ENCODE peak calls at places on chromosomes 13 and 19, in five cellular contexts. One of them, this sample, is unnamed. For H3K4me1 and H3K9me3, the result is how much of the 10 kb centered on the place peaks cover.

GRCh38 chr13:107067381-107067780 is 499.4 kb upstream of the ARGLU1 start:
- DNase-seq in esophagus muscularis mucosa: no peak
- DNase-seq in ascending aorta: no peak
- DNase-seq in RWPE2: no peak
- DNase-seq in left ventricle myocardium inferior: no peak
- DNase-seq in this sample: no peak

GRCh38 chr19:44050740-44051653 is 839 bp upstream of the ZNF223 start:
- DNase-seq in esophagus muscularis mucosa: no peak
- DNase-seq in ascending aorta: no peak
- DNase-seq in RWPE2: no peak
- DNase-seq in left ventricle myocardium inferior: no peak
- DNase-seq in this sample: no peak

GRCh38 chr13:112809332-112810310 is 119.8 kb downstream of the ATP11A start:
- DNase-seq in esophagus muscularis mucosa: no peak
- DNase-seq in ascending aorta: no peak
- DNase-seq in RWPE2: no peak
- DNase-seq in left ventricle myocardium inferior: no peak
- DNase-seq in this sample: peak

GRCh38 chr19:40223135-40223822 is 3.2 kb downstream of the CCNP start:
- DNase-seq in esophagus muscularis mucosa: no peak
- DNase-seq in ascending aorta: no peak
- DNase-seq in RWPE2: peak
- DNase-seq in left ventricle myocardium inferior: no peak
- DNase-seq in this sample: no peak

GRCh38 chr19:28948531-28948930 is 264.4 kb downstream of the UQCRFS1 start:
- DNase-seq in esophagus muscularis mucosa: no peak
- DNase-seq in ascending aorta: no peak
- DNase-seq in RWPE2: no peak
- DNase-seq in left ventricle myocardium inferior: no peak
- DNase-seq in this sample: no peak

GRCh38 chr19:17285415-17286135 is 3.9 kb downstream of the ANKLE1 start:
- DNase-seq in esophagus muscularis mucosa: no peak
- DNase-seq in ascending aorta: no peak
- DNase-seq in RWPE2: no peak
- DNase-seq in left ventricle myocardium inferior: no peak
- DNase-seq in this sample: no peak

GRCh38 chr13:113552786-113553540 is 31.6 kb upstream of the TFDP1 start:
- DNase-seq in esophagus muscularis mucosa: peak
- DNase-seq in ascending aorta: no peak
- DNase-seq in RWPE2: no peak
- DNase-seq in left ventricle myocardium inferior: no peak
- DNase-seq in this sample: peak

GRCh38 chr19:33263325-33264023 is 37.8 kb upstream of the SLC7A10 start:
- DNase-seq in esophagus muscularis mucosa: no peak
- DNase-seq in ascending aorta: no peak
- DNase-seq in RWPE2: no peak
- DNase-seq in left ventricle myocardium inferior: no peak
- DNase-seq in this sample: no peak

GRCh38 chr13:34561033-34561432 is 381.0 kb upstream of the NBEA start:
- DNase-seq in esophagus muscularis mucosa: no peak
- DNase-seq in ascending aorta: no peak
- DNase-seq in RWPE2: no peak
- DNase-seq in left ventricle myocardium inferior: no peak
- DNase-seq in this sample: no peak

GRCh38 chr19:49271080-49271753 is 53.8 kb downstream of the SLC6A16 start:
- DNase-seq in esophagus muscularis mucosa: no peak
- DNase-seq in ascending aorta: no peak
- DNase-seq in RWPE2: no peak
- DNase-seq in left ventricle myocardium inferior: no peak
- DNase-seq in this sample: no peak

GRCh38 chr19:5013761-5014160 is 44.8 kb downstream of the KDM4B start:
- DNase-seq in esophagus muscularis mucosa: no peak
- DNase-seq in ascending aorta: no peak
- DNase-seq in RWPE2: no peak
- DNase-seq in left ventricle myocardium inferior: peak
- DNase-seq in this sample: no peak

GRCh38 chr19:46466536-46467199 is 4.7 kb downstream of the PNMA8A start:
- DNase-seq in esophagus muscularis mucosa: no peak
- DNase-seq in ascending aorta: no peak
- DNase-seq in RWPE2: no peak
- DNase-seq in left ventricle myocardium inferior: peak
- DNase-seq in this sample: no peak

GRCh38 chr19:39430675-39431593 is 4.8 kb downstream of the RPS16 start:
- DNase-seq in esophagus muscularis mucosa: no peak
- DNase-seq in ascending aorta: peak
- DNase-seq in RWPE2: no peak
- DNase-seq in left ventricle myocardium inferior: no peak
- DNase-seq in this sample: no peak

GRCh38 chr13:93889430-93889829 is 590.1 kb downstream of the DCT start:
- DNase-seq in esophagus muscularis mucosa: no peak
- DNase-seq in ascending aorta: no peak
- DNase-seq in RWPE2: no peak
- DNase-seq in left ventricle myocardium inferior: no peak
- DNase-seq in this sample: no peak

GRCh38 chr19:37511821-37512220 is 5.1 kb downstream of the ZNF793 start:
- DNase-seq in esophagus muscularis mucosa: no peak
- DNase-seq in ascending aorta: no peak
- DNase-seq in RWPE2: no peak
- DNase-seq in left ventricle myocardium inferior: no peak
- DNase-seq in this sample: no peak

GRCh38 chr19:30373593-30373992 is 1.4 kb downstream of the ZNF536 start:
- DNase-seq in esophagus muscularis mucosa: no peak
- DNase-seq in ascending aorta: no peak
- DNase-seq in RWPE2: no peak
- DNase-seq in left ventricle myocardium inferior: no peak
- DNase-seq in this sample: no peak

GRCh38 chr13:60019119-60019993 is 144.4 kb downstream of the DIAPH3 start:
- DNase-seq in esophagus muscularis mucosa: no peak
- DNase-seq in ascending aorta: no peak
- DNase-seq in RWPE2: no peak
- DNase-seq in left ventricle myocardium inferior: no peak
- DNase-seq in this sample: no peak

GRCh38 chr19:49613374-49613773 is 22.4 kb downstream of the PRR12 start:
- DNase-seq in esophagus muscularis mucosa: no peak
- DNase-seq in ascending aorta: no peak
- DNase-seq in RWPE2: no peak
- DNase-seq in left ventricle myocardium inferior: no peak
- DNase-seq in this sample: no peak

GRCh38 chr13:26628706-26629105 is 71.2 kb downstream of the WASF3 start:
- DNase-seq in esophagus muscularis mucosa: no peak
- DNase-seq in ascending aorta: no peak
- DNase-seq in RWPE2: no peak
- DNase-seq in left ventricle myocardium inferior: no peak
- DNase-seq in this sample: no peak

GRCh38 chr13:111597041-111598017 is 276.9 kb downstream of the TEX29 start:
- DNase-seq in esophagus muscularis mucosa: no peak
- DNase-seq in ascending aorta: no peak
- DNase-seq in RWPE2: no peak
- DNase-seq in left ventricle myocardium inferior: no peak
- DNase-seq in this sample: no peak

GRCh38 chr13:46296920-46297319 is 85.2 kb downstream of the LRRC63 start:
- DNase-seq in esophagus muscularis mucosa: no peak
- DNase-seq in ascending aorta: no peak
- DNase-seq in RWPE2: no peak
- DNase-seq in left ventricle myocardium inferior: no peak
- DNase-seq in this sample: no peak

GRCh38 chr13:45659536-45659935 is 42.6 kb upstream of the CBY2 start:
- DNase-seq in esophagus muscularis mucosa: no peak
- DNase-seq in ascending aorta: no peak
- DNase-seq in RWPE2: no peak
- DNase-seq in left ventricle myocardium inferior: no peak
- DNase-seq in this sample: no peak

GRCh38 chr13:70353096-70353495 is 244.8 kb upstream of the KLHL1 start:
- DNase-seq in esophagus muscularis mucosa: no peak
- DNase-seq in ascending aorta: no peak
- DNase-seq in RWPE2: no peak
- DNase-seq in left ventricle myocardium inferior: no peak
- DNase-seq in this sample: no peak

DNA sequence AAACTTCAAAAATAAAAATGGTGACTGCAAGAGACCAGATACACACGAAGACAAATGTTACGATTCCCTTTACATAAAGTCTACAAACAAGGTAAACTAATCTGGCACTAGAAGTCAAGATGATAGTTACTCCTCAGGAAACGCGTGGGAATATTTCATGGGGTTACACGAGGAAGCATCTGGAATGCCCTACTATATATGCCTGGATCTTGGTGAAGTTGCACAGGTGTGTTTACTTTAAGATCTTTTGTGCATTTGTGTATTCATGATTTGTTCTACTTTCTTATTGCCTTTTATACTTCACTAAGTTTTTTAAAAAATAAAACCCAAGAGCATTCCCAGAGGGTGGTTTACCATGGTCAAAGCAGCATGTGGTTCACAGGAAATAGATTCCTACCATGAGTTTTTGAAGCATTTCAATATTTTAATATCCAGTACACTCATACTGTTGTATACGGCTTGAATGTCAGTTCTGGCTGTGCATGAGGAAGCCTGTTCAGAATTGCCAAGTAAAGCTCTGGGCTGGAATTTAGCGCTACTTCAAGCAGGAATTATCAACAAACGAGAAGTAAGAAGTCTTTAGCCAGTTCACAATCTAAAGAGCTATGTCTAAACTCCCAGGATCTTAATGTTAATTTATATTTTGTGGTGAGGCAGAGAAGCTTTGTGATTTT is 239.8 kb upstream of the KLHL1 start:
- DNase-seq in esophagus muscularis mucosa: no peak
- DNase-seq in ascending aorta: no peak
- DNase-seq in RWPE2: no peak
- DNase-seq in left ventricle myocardium inferior: no peak
- DNase-seq in this sample: no peak
- H3K4me1 ChIP-seq in esophagus muscularis mucosa: under half
- H3K4me1 ChIP-seq in ascending aorta: under half
- H3K4me1 ChIP-seq in RWPE2: under half
- H3K4me1 ChIP-seq in left ventricle myocardium inferior: under half
- H3K4me1 ChIP-seq in this sample: under half

GRCh38 chr19:58067240-58067912 is 8.3 kb downstream of the ZNF135 start:
- DNase-seq in esophagus muscularis mucosa: no peak
- DNase-seq in ascending aorta: no peak
- DNase-seq in RWPE2: no peak
- DNase-seq in left ventricle myocardium inferior: no peak
- DNase-seq in this sample: no peak
- H3K9me3 ChIP-seq in esophagus muscularis mucosa: under half
- H3K9me3 ChIP-seq in ascending aorta: half or more
- H3K9me3 ChIP-seq in RWPE2: under half
- H3K9me3 ChIP-seq in left ventricle myocardium inferior: half or more
- H3K9me3 ChIP-seq in this sample: half or more

GRCh38 chr13:40966298-40966697 is 52.8 kb downstream of the ELF1 start:
- DNase-seq in esophagus muscularis mucosa: no peak
- DNase-seq in ascending aorta: no peak
- DNase-seq in RWPE2: no peak
- DNase-seq in left ventricle myocardium inferior: no peak
- DNase-seq in this sample: no peak
- H3K4me1 ChIP-seq in esophagus muscularis mucosa: half or more
- H3K4me1 ChIP-seq in ascending aorta: under half
- H3K4me1 ChIP-seq in RWPE2: under half
- H3K4me1 ChIP-seq in left ventricle myocardium inferior: half or more
- H3K4me1 ChIP-seq in this sample: half or more

GRCh38 chr19:57867868-57868492 is 18.3 kb downstream of the ZNF587 start:
- DNase-seq in esophagus muscularis mucosa: no peak
- DNase-seq in ascending aorta: no peak
- DNase-seq in RWPE2: no peak
- DNase-seq in left ventricle myocardium inferior: no peak
- DNase-seq in this sample: no peak
- H3K9me3 ChIP-seq in esophagus muscularis mucosa: under half
- H3K9me3 ChIP-seq in ascending aorta: half or more
- H3K9me3 ChIP-seq in RWPE2: under half
- H3K9me3 ChIP-seq in left ventricle myocardium inferior: half or more
- H3K9me3 ChIP-seq in this sample: half or more

GRCh38 chr13:57632276-57633140 is 964 bp downstream of the PCDH17 start:
- DNase-seq in esophagus muscularis mucosa: no peak
- DNase-seq in ascending aorta: no peak
- DNase-seq in RWPE2: no peak
- DNase-seq in left ventricle myocardium inferior: no peak
- DNase-seq in this sample: no peak

GRCh38 chr13:57633141-57633949 is 1.8 kb downstream of the PCDH17 start:
- DNase-seq in esophagus muscularis mucosa: peak
- DNase-seq in ascending aorta: no peak
- DNase-seq in RWPE2: peak
- DNase-seq in left ventricle myocardium inferior: peak
- DNase-seq in this sample: no peak

GRCh38 chr13:57634829-57635165 is 3.3 kb downstream of the PCDH17 start:
- DNase-seq in esophagus muscularis mucosa: no peak
- DNase-seq in ascending aorta: no peak
- DNase-seq in RWPE2: peak
- DNase-seq in left ventricle myocardium inferior: no peak
- DNase-seq in this sample: no peak

GRCh38 chr13:57635541-57635940 is 4.0 kb downstream of the PCDH17 start:
- DNase-seq in esophagus muscularis mucosa: no peak
- DNase-seq in ascending aorta: no peak
- DNase-seq in RWPE2: no peak
- DNase-seq in left ventricle myocardium inferior: no peak
- DNase-seq in this sample: no peak

DNA sequence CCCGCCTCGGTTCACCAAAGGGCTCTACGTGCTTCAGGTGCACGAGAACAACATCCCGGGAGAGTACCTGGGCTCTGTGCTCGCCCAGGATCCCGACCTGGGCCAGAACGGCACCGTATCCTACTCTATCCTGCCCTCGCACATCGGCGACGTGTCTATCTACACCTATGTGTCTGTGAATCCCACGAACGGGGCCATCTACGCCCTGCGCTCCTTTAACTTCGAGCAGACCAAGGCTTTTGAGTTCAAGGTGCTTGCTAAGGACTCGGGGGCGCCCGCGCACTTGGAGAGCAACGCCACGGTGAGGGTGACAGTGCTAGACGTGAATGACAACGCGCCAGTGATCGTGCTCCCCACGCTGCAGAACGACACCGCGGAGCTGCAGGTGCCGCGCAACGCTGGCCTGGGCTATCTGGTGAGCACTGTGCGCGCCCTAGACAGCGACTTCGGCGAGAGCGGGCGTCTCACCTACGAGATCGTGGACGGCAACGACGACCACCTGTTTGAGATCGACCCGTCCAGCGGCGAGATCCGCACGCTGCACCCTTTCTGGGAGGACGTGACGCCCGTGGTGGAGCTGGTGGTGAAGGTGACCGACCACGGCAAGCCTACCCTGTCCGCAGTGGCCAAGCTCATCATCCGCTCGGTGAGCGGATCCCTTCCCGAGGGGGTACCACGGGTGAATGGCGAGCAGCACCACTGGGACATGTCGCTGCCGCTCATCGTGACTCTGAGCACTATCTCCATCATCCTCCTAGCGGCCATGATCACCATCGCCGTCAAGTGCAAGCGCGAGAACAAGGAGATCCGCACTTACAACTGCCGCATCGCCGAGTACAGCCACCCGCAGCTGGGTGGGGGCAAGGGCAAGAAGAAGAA is 2.6 kb downstream of the PCDH17 start:
- DNase-seq in esophagus muscularis mucosa: no peak
- DNase-seq in ascending aorta: no peak
- DNase-seq in RWPE2: peak
- DNase-seq in left ventricle myocardium inferior: no peak
- DNase-seq in this sample: no peak
- H3K4me1 ChIP-seq in esophagus muscularis mucosa: under half
- H3K4me1 ChIP-seq in ascending aorta: under half
- H3K4me1 ChIP-seq in RWPE2: under half
- H3K4me1 ChIP-seq in left ventricle myocardium inferior: half or more
- H3K4me1 ChIP-seq in this sample: under half

This sample was measured in vagina.